ENCODE peak calls at places on chromosomes 4 and X, in nine cellular contexts. B, O, F, S, U, J, Z, V and C are unnamed samples.

GRCh38 chr4:75325316-75325715 is 188.9 kb downstream of the RCHY1 start:
- DNase-seq in B (no peak), O (no peak), F (no peak), S (no peak), U (no peak), J (no peak), Z (no peak), V (no peak), C (no peak)

GRCh38 chr4:168623011-168623410 is 126.2 kb downstream of the PALLD start:
- DNase-seq in B (no peak), O (no peak), F (no peak), S (no peak), U (no peak), J (no peak), Z (no peak), V (no peak), C (no peak)

GRCh38 chr4:169080970-169081369 is 70.9 kb upstream of the CBR4 start:
- DNase-seq in B (no peak), O (peak; percentile 73), F (no peak), S (no peak), U (no peak), J (no peak), Z (no peak), V (no peak), C (no peak)

GRCh38 chr4:76485450-76485849 is 50.4 kb downstream of the SHROOM3 start:
- DNase-seq in B (no peak), O (peak; percentile 19), F (no peak), S (no peak), U (peak; percentile 25), J (no peak), Z (no peak), V (no peak), C (no peak)

GRCh38 chr4:187183351-187183750 is 459.7 kb upstream of the FAT1 start:
- DNase-seq in B (no peak), O (peak; percentile 75), F (no peak), S (no peak), U (no peak), J (no peak), Z (no peak), V (no peak), C (no peak)

GRCh38 chr4:110005461-110006056 is 92.9 kb downstream of the EGF start:
- DNase-seq in B (peak; percentile 57), O (peak; percentile 67), F (no peak), S (no peak), U (no peak), J (no peak), Z (peak; percentile 17), V (no peak), C (no peak)

GRCh38 chrX:72137846-72138455 is 6.2 kb upstream of the RTL5 start:
- DNase-seq in B (no peak), O (no peak), F (no peak), S (no peak), U (no peak), J (no peak), Z (no peak), V (no peak), C (no peak)

GRCh38 chrX:38312436-38312835 is 14.9 kb downstream of the RPGR start:
- DNase-seq in B (no peak), O (peak; percentile 74), F (no peak), S (no peak), U (no peak), J (no peak), Z (no peak), V (no peak), C (no peak)

GRCh38 chr4:145589923-145590702 is 29.1 kb upstream of the MMAA start:
- DNase-seq in B (no peak), O (no peak), F (no peak), S (no peak), U (no peak), J (no peak), Z (no peak), V (no peak), C (no peak)

GRCh38 chr4:165714650-165715049 is 158.4 kb upstream of the TLL1 start:
- DNase-seq in B (no peak), O (no peak), F (no peak), S (no peak), U (no peak), J (no peak), Z (no peak), V (no peak), C (no peak)

GRCh38 chr4:15336410-15337184 is 91.2 kb upstream of the C1QTNF7 start:
- DNase-seq in B (no peak), O (peak; percentile 91), F (no peak), S (no peak), U (no peak), J (no peak), Z (no peak), V (no peak), C (no peak)

GRCh38 chr4:139207873-139208403 is 30.9 kb upstream of the ELF2 start:
- DNase-seq in B (no peak), O (no peak), F (no peak), S (no peak), U (no peak), J (no peak), Z (no peak), V (no peak), C (no peak)

GRCh38 chr4:87559090-87559837 is 30.1 kb upstream of the SPARCL1 start:
- DNase-seq in B (no peak), O (no peak), F (no peak), S (no peak), U (no peak), J (no peak), Z (peak; percentile 85), V (no peak), C (peak; percentile 4)

GRCh38 chr4:61619528-61619927 is 419.4 kb downstream of the ADGRL3 start:
- DNase-seq in B (no peak), O (peak; percentile 1), F (no peak), S (no peak), U (no peak), J (no peak), Z (no peak), V (no peak), C (no peak)

GRCh38 chrX:110212299-110212698 is 105.6 kb downstream of the AMMECR1 start:
- DNase-seq in B (no peak), O (no peak), F (no peak), S (no peak), U (no peak), J (no peak), Z (no peak), V (no peak), C (no peak)
- TF ChIP-seq CTCF in B (no peak), O (peak; percentile 23), F (peak; percentile 52), S (no peak), U (peak; percentile 12), J (no peak), Z (no peak), V (no peak), C (peak; percentile 34)

GRCh38 chrX:133698298-133698697 is 283.0 kb upstream of the GPC4 start:
- DNase-seq in B (no peak), O (peak; percentile 53), F (no peak), S (no peak), U (no peak), J (no peak), Z (no peak), V (no peak), C (no peak)
- TF ChIP-seq CTCF in B (no peak), O (no peak), F (peak; percentile 20), S (peak; percentile 15), U (no peak), J (no peak), Z (peak; percentile 60), V (no peak), C (no peak)

DNA sequence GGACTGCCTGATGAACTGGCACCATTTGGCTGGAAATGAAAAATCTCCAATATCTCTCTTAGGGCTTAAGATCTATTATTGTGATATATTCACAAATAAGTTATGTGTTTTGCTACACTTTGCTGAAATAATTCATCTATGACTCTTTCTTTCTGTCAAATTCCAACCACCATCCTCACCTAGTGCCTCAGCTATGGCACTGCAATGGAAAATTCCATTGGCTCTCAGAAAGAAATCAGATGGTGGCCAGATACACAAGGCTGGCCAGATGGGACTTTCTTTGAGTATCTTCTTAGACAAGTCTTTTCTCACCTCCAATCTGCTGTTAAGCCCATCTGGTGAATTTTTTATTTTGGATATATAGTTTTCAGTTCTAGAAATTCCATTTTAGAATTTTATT is 28.0 kb downstream of the NAT8L start:
- DNase-seq in B (no peak), O (no peak), F (no peak), S (no peak), U (no peak), J (no peak), Z (no peak), V (no peak), C (no peak)
- TF ChIP-seq CTCF in B (no peak), O (no peak), F (no peak), S (no peak), U (no peak), J (no peak), Z (no peak), V (no peak), C (no peak)

DNA sequence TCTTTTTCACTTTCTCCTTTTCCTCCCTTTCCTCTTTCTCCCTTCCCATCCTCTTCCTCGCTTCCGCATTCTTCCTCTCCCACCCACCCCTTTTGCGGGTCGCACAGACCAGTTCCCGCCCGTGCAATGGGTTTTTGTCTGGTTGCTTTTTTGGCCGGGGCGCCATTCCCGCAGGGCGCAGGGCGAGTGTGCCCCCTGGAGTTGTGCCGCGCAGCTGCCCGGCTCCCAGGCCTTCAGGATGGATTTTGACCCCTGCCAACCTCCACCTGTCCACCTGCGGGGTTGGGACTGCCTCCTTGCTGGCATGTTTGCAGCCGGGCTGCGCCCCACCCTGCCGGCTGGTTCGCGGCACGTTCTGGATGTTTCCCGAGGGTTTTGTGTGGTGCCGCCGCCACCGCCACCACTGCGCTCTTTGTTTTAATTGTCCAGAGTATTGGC is 578 bp upstream of the SEL1L3 start:
- DNase-seq in B (no peak), O (no peak), F (no peak), S (peak; percentile 89), U (peak; percentile 93), J (no peak), Z (no peak), V (no peak), C (peak; percentile 35)
- TF ChIP-seq CTCF in B (no peak), O (peak; percentile 39), F (peak; percentile 52), S (peak; percentile 66), U (peak; percentile 37), J (no peak), Z (no peak), V (no peak), C (peak; percentile 27)

DNA sequence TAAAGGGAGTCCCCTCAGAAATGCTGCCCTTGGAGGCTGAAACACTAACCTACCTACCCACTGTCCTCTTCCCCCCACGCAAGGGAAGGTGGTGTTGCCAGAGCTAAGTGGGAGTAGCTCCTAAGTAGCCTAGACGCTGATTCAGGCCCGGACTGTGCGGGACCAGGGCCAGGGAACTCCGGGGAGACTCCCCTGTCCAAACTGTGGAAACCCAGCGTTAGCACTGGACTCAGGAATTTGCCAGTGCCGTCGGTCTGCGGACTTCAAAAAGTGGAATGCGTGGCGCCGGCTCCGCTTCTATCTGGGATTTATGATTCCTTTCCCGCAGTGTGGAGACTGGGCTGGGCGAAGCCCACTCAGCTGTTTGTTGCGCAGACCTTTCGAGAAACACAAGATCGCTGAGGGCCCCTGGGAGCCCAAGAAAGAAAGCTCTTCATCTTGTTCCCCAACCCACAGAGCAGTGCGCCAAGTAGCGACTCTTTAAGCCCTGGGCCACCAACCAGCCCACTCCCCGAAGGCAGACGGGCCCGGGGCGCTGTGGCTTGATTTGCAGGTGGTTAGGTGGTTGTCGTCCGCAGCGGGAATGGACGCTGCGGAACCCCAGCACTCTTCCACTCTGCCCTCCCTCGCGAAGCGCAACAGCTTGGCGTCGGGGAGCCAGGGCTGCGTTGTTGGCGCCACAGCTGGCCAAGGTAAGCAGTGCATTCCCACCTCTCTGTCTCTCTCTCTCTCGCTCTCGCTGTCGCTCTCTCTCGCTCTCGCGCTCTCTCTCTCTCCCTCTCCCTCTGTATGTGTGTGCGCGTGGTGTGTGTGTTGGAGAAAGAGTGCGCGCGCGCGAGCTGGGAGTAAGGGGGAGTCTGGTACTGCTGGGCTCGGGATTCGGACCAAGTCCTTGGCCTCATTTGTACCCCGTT is 2.0 kb downstream of the TMEM255A start:
- DNase-seq in B (no peak), O (peak; percentile 54), F (no peak), S (no peak), U (peak; percentile 47), J (no peak), Z (no peak), V (peak; percentile 63), C (peak; percentile 56)
- TF ChIP-seq CTCF in B (no peak), O (peak; percentile 50), F (peak; percentile 56), S (peak; percentile 43), U (no peak), J (peak; percentile 30), Z (no peak), V (no peak), C (peak; percentile 29)